ENCODE peak calls at places on chromosomes 4 and X, in seven cellular contexts. U, N, P, S, V, I and B are unnamed samples. For H3K9me3 and H3K27me3, the result is how much of the 10 kb centered on the place peaks cover.

GRCh38 chr4:78956979-78957378 is 17.7 kb upstream of the PAQR3 start:
- DNase-seq in U (no peak), N (no peak), P (no peak), S (no peak), V (no peak), I (no peak), B (no peak)

GRCh38 chr4:100938698-100939097 is 408.6 kb downstream of the PPP3CA start:
- DNase-seq in U (no peak), N (no peak), P (no peak), S (no peak), V (no peak), I (no peak), B (no peak)

GRCh38 chr4:76059750-76060149 is 14.8 kb upstream of the ART3 start:
- DNase-seq in U (no peak), N (no peak), P (peak), S (no peak), V (no peak), I (no peak), B (no peak)

GRCh38 chrX:112359906-112360305 is 277.3 kb upstream of the TRPC5 start:
- DNase-seq in U (no peak), N (no peak), P (peak), S (no peak), V (no peak), I (no peak), B (no peak)

GRCh38 chrX:9459349-9459748 is 5.5 kb upstream of the TBL1X start:
- DNase-seq in U (no peak), N (no peak), P (no peak), S (no peak), V (no peak), I (no peak), B (no peak)

GRCh38 chr4:75180790-75181776 is 248.2 kb downstream of the PARM1 start:
- DNase-seq in U (no peak), N (no peak), P (no peak), S (no peak), V (no peak), I (peak), B (no peak)

GRCh38 chrX:143854006-143854405 is 29.9 kb upstream of the UBE2NL start:
- DNase-seq in U (no peak), N (no peak), P (peak), S (no peak), V (no peak), I (no peak), B (no peak)

GRCh38 chr4:86878640-86879039 is 13.6 kb downstream of the C4orf36 start:
- DNase-seq in U (no peak), N (no peak), P (no peak), S (no peak), V (no peak), I (no peak), B (no peak)

GRCh38 chrX:87391742-87392141 is 125.9 kb upstream of the KLHL4 start:
- DNase-seq in U (no peak), N (no peak), P (no peak), S (no peak), V (peak), I (no peak), B (no peak)

GRCh38 chr4:26862381-26862915 is 1.8 kb downstream of the STIM2 start:
- DNase-seq in U (no peak), N (no peak), P (no peak), S (no peak), V (peak), I (no peak), B (no peak)

GRCh38 chr4:118346495-118346894 is 6.3 kb downstream of the PRSS12 start:
- DNase-seq in U (no peak), N (no peak), P (no peak), S (no peak), V (no peak), I (no peak), B (no peak)

GRCh38 chrX:49106930-49107329 is 16.6 kb downstream of the GPKOW start:
- DNase-seq in U (no peak), N (no peak), P (peak), S (no peak), V (peak), I (peak), B (no peak)

GRCh38 chrX:40154229-40154852 is 56.6 kb upstream of the BCOR start:
- DNase-seq in U (peak), N (no peak), P (no peak), S (no peak), V (no peak), I (no peak), B (no peak)

GRCh38 chr4:145566086-145566708 is 53.0 kb upstream of the MMAA start:
- DNase-seq in U (no peak), N (no peak), P (no peak), S (no peak), V (no peak), I (no peak), B (no peak)

GRCh38 chr4:140305053-140305452 is 68.4 kb upstream of the SCOC start:
- DNase-seq in U (no peak), N (no peak), P (no peak), S (no peak), V (no peak), I (no peak), B (no peak)

GRCh38 chr4:188403272-188403671 is 264.0 kb downstream of the TRIML1 start:
- DNase-seq in U (no peak), N (no peak), P (no peak), S (no peak), V (no peak), I (no peak), B (no peak)

GRCh38 chr4:6986781-6987565 is 56.2 kb upstream of the TADA2B start:
- DNase-seq in U (peak), N (peak), P (peak), S (peak), V (peak), I (peak), B (peak)

GRCh38 chrX:39613997-39614679 is 483.6 kb downstream of the BCOR start:
- DNase-seq in U (no peak), N (peak), P (no peak), S (no peak), V (no peak), I (peak), B (no peak)

GRCh38 chr4:101331017-101331416 is 16.3 kb downstream of the PPP3CA start:
- DNase-seq in U (no peak), N (no peak), P (no peak), S (no peak), V (peak), I (no peak), B (no peak)

GRCh38 chr4:112153222-112153791 is 8.1 kb downstream of the FAM241A start:
- DNase-seq in U (no peak), N (no peak), P (no peak), S (no peak), V (peak), I (no peak), B (no peak)

GRCh38 chr4:61666248-61666647 is 466.1 kb downstream of the ADGRL3 start:
- DNase-seq in U (no peak), N (no peak), P (no peak), S (no peak), V (no peak), I (no peak), B (no peak)

GRCh38 chrX:24672701-24673190 is 21.0 kb upstream of the POLA1 start:
- DNase-seq in U (no peak), N (no peak), P (no peak), S (no peak), V (no peak), I (no peak), B (no peak)

GRCh38 chr4:113760094-113760851 is 1.3 kb downstream of the CAMK2D start:
- DNase-seq in U (peak), N (peak), P (peak), S (peak), V (peak), I (peak), B (no peak)

GRCh38 chrX:150507251-150507856 is 61.1 kb upstream of the MTM1 start:
- DNase-seq in U (peak), N (no peak), P (no peak), S (peak), V (peak), I (no peak), B (no peak)

GRCh38 chr4:103372002-103372558 is 173.9 kb upstream of the CENPE start:
- DNase-seq in U (no peak), N (no peak), P (no peak), S (no peak), V (peak), I (no peak), B (no peak)

GRCh38 chrX:54944816-54945215 is 24.2 kb downstream of the TRO start:
- DNase-seq in U (no peak), N (no peak), P (no peak), S (no peak), V (no peak), I (no peak), B (no peak)

GRCh38 chrX:46244451-46244850 is 300.8 kb downstream of the ZNF674 start:
- DNase-seq in U (no peak), N (no peak), P (no peak), S (no peak), V (no peak), I (no peak), B (no peak)

GRCh38 chr4:185219551-185220344 is 10.3 kb downstream of the SNX25 start:
- DNase-seq in U (no peak), N (no peak), P (peak), S (no peak), V (peak), I (no peak), B (no peak)

GRCh38 chr4:24103434-24104168 is 213.8 kb upstream of the PPARGC1A start:
- DNase-seq in U (no peak), N (no peak), P (peak), S (no peak), V (no peak), I (peak), B (no peak)

GRCh38 chr4:14383652-14384051 is 618.6 kb upstream of the CPEB2 start:
- DNase-seq in U (no peak), N (no peak), P (no peak), S (no peak), V (no peak), I (no peak), B (no peak)

GRCh38 chr4:14375816-14376215 is 626.5 kb upstream of the CPEB2 start:
- DNase-seq in U (no peak), N (no peak), P (peak), S (no peak), V (no peak), I (no peak), B (no peak)

GRCh38 chr4:14384824-14385223 is 617.5 kb upstream of the CPEB2 start:
- DNase-seq in U (no peak), N (no peak), P (no peak), S (no peak), V (no peak), I (no peak), B (no peak)

GRCh38 chr4:14379148-14379547 is 623.1 kb upstream of the CPEB2 start:
- DNase-seq in U (no peak), N (no peak), P (no peak), S (no peak), V (no peak), I (no peak), B (no peak)
- H3K9me3 ChIP-seq in U (under half), N (under half), P (under half), S (under half), V (under half), I (under half), B (under half)

GRCh38 chr4:8851321-8852117 is 20.1 kb downstream of the HMX1 start:
- DNase-seq in U (no peak), N (no peak), P (no peak), S (no peak), V (no peak), I (no peak), B (no peak)

GRCh38 chr4:8849266-8850073 is 22.2 kb downstream of the HMX1 start:
- DNase-seq in U (no peak), N (no peak), P (no peak), S (peak), V (no peak), I (no peak), B (no peak)

GRCh38 chr4:8850074-8850829 is 21.4 kb downstream of the HMX1 start:
- DNase-seq in U (no peak), N (no peak), P (no peak), S (no peak), V (no peak), I (no peak), B (no peak)

GRCh38 chr4:8852118-8852704 is 19.4 kb downstream of the HMX1 start:
- DNase-seq in U (no peak), N (no peak), P (no peak), S (no peak), V (no peak), I (no peak), B (no peak)

GRCh38 chr4:8850830-8851188 is 20.8 kb downstream of the HMX1 start:
- DNase-seq in U (no peak), N (no peak), P (no peak), S (no peak), V (no peak), I (no peak), B (no peak)
- H3K27me3 ChIP-seq in U (under half), N (under half), P (under half), S (under half), V (under half), I (under half), B (under half)

DNA sequence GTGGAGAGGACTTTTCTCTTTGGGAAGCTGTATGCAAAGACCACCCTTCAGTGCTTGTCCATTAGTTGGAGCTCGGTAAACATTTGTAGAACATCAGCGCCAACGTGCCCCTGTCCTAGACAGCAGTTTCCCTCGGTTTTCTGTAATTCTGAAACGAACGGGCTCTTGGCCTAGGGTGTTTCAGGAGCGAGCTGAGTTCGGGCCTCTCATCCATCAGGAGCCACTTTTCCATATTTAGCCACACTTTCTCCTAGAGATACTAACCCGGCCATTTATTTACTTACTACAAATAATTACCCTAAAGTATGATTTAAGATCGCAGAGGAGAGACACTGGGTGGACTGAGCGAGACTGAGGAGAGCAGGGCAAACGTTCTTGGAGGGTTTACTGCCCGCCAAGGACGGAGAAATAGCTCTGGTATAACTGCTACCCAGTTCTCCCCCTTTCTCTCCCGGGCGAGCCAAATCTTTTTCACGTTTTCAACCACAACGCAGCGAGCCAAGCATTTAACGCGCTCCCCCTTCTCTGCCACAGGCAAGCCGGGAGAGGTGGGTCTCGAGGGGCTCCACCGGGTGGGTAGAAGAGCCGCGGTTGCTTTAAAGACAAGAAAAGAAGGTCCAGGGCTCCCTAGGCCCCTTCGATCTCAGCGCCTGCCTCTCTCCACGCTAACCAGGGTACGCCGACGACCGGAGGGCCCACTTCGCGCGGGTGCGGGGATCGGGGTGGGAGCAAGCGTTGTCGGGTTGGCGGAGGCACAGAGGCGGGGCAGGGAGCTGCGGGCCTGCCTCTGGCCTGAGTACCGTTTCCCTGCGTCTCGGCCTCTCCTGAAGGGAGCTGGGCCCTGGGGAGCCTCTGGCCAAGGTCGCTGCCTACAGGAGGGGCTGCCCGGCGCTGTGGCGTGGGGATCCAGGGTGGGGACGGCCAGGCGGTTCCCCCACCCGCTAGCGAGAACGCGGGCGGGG is 10.8 kb upstream of the PITX2 start:
- DNase-seq in U (no peak), N (no peak), P (no peak), S (no peak), V (no peak), I (no peak), B (no peak)
- H3K4me3 ChIP-seq in U (no peak), N (no peak), P (no peak), S (no peak), V (no peak), I (no peak), B (no peak)

DNA sequence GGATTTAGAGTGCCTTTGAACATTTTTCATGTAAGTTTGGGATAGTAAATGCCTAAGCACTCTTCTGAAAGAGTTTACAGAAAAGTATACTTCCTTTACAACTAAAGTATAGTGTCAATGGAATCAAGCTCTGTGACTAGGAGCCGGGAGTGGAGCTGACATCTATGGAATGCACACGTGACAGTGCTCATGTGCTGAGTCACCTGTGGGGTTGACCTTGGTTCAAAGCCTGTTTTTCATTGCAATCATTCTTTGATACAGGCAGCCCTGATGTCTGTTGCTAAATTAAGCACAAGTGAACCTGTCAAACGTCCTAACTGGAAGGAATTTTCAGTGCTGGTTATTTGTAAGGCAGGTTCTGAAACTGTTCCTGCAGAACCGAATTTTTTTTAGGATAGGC is 82.5 kb downstream of the GPAT3 start:
- DNase-seq in U (peak), N (no peak), P (peak), S (no peak), V (peak), I (no peak), B (no peak)
- H3K9me3 ChIP-seq in U (under half), N (under half), P (under half), S (under half), V (under half), I (under half), B (under half)

GRCh38 chr4:110610940-110611785 is 11.7 kb downstream of the PITX2 start:
- DNase-seq in U (no peak), N (no peak), P (no peak), S (no peak), V (no peak), I (no peak), B (no peak)

GRCh38 chr4:110611968-110612447 is 10.9 kb downstream of the PITX2 start:
- DNase-seq in U (no peak), N (no peak), P (no peak), S (no peak), V (no peak), I (no peak), B (no peak)

GRCh38 chr4:110614173-110614948 is 8.5 kb downstream of the PITX2 start:
- DNase-seq in U (no peak), N (no peak), P (no peak), S (no peak), V (no peak), I (no peak), B (no peak)

GRCh38 chr4:110613710-110614109 is 9.2 kb downstream of the PITX2 start:
- DNase-seq in U (no peak), N (no peak), P (no peak), S (no peak), V (no peak), I (no peak), B (no peak)

GRCh38 chr4:110612631-110613269 is 10.1 kb downstream of the PITX2 start:
- DNase-seq in U (no peak), N (no peak), P (no peak), S (no peak), V (no peak), I (no peak), B (no peak)
- H3K27me3 ChIP-seq in U (under half), N (under half), P (half or more), S (under half), V (half or more), I (under half), B (under half)

GRCh38 chrX:119272882-119273806 is 37.1 kb downstream of the PGRMC1 start:
- DNase-seq in U (peak), N (peak), P (peak), S (no peak), V (peak), I (no peak), B (no peak)
- H3K4me3 ChIP-seq in U (no peak), N (peak), P (peak), S (no peak), V (no peak), I (no peak), B (peak)

GRCh38 chr4:19631814-19632213 is 619.9 kb upstream of the SLIT2 start:
- DNase-seq in U (no peak), N (no peak), P (no peak), S (no peak), V (no peak), I (no peak), B (no peak)
- H3K9me3 ChIP-seq in U (under half), N (under half), P (under half), S (under half), V (under half), I (under half), B (under half)

DNA sequence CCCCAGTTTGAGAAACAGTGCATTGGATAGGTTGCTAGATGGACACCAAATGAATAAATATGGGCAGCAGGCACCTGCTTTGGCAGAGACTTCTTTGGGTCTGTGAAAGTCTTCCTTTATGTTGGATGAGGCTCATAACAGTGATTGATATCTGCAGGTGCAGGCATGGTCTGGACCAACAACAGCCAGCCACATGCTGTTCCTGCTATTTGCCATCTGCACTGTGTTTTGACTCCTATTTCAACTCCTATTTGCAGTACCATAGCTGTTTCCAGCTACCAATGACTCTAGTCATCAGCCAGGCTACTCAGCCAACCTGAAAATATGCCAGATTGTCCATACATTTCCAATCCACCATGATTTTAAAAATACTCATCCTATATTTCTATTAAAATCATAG is 60.9 kb downstream of the ANAPC4 start:
- DNase-seq in U (no peak), N (no peak), P (no peak), S (no peak), V (no peak), I (no peak), B (no peak)
- H3K27me3 ChIP-seq in U (under half), N (under half), P (under half), S (under half), V (under half), I (under half), B (under half)

DNA sequence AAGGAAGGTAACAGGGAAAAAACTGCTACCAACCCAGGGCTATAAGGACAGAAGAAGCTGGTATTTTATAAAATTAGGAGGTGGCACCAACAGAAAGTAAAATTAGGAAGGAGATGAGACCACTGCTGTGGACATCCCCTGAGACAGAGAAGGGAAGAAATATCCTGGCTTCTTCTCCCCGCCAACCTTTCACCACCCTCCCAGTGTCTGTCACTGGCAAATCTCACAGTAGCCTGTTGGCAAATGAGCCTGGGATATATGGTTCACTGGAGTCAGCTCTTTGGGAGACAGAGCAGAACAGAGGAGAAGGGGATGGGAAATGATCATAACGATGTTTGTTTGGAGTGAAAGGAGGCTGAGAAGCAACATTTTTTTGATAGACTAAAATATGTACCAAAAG is 190.9 kb upstream of the PACRGL start:
- DNase-seq in U (no peak), N (no peak), P (no peak), S (no peak), V (no peak), I (no peak), B (no peak)
- H3K4me3 ChIP-seq in U (no peak), N (no peak), P (no peak), S (no peak), V (no peak), I (no peak), B (no peak)